ENCODE peak calls at places on chromosomes 1 and 21, in ten cellular contexts. One of them, this sample, is unnamed.

GRCh38 chr1:92478393-92478792 is 8.3 kb downstream of the GFI1 start:
- DNase-seq in MCF 10A: peak
- DNase-seq in cardiac muscle cell: no peak
- DNase-seq in upper lobe of right lung: no peak
- DNase-seq in transverse colon: no peak
- DNase-seq in Calu3: no peak
- DNase-seq in colonic mucosa: no peak
- DNase-seq in omental fat pad: no peak
- DNase-seq in HL-60: no peak
- DNase-seq in ascending aorta: no peak
- DNase-seq in this sample: no peak

GRCh38 chr1:232383455-232384074 is 246.4 kb downstream of the SIPA1L2 start:
- DNase-seq in Calu3: no peak
- DNase-seq in cardiac muscle cell: no peak
- DNase-seq in upper lobe of right lung: no peak
- DNase-seq in MCF 10A: peak
- DNase-seq in colonic mucosa: no peak
- DNase-seq in ascending aorta: no peak
- DNase-seq in transverse colon: no peak
- DNase-seq in omental fat pad: no peak
- DNase-seq in HL-60: no peak
- DNase-seq in this sample: no peak

GRCh38 chr1:3222042-3222692 is 153.2 kb downstream of the PRDM16 start:
- DNase-seq in transverse colon: peak
- DNase-seq in MCF 10A: no peak
- DNase-seq in colonic mucosa: peak
- DNase-seq in cardiac muscle cell: peak
- DNase-seq in ascending aorta: no peak
- DNase-seq in upper lobe of right lung: peak
- DNase-seq in HL-60: no peak
- DNase-seq in omental fat pad: no peak
- DNase-seq in Calu3: no peak
- DNase-seq in this sample: no peak

GRCh38 chr1:37797750-37798345 is 4.2 kb downstream of the MANEAL start:
- DNase-seq in omental fat pad: no peak
- DNase-seq in upper lobe of right lung: peak
- DNase-seq in MCF 10A: peak
- DNase-seq in HL-60: no peak
- DNase-seq in ascending aorta: no peak
- DNase-seq in colonic mucosa: no peak
- DNase-seq in transverse colon: no peak
- DNase-seq in Calu3: no peak
- DNase-seq in cardiac muscle cell: no peak
- DNase-seq in this sample: no peak

GRCh38 chr21:39518055-39518844 is 66.5 kb downstream of the SH3BGR start:
- DNase-seq in Calu3: peak
- DNase-seq in MCF 10A: peak
- DNase-seq in cardiac muscle cell: peak
- DNase-seq in upper lobe of right lung: no peak
- DNase-seq in ascending aorta: no peak
- DNase-seq in HL-60: peak
- DNase-seq in omental fat pad: no peak
- DNase-seq in transverse colon: peak
- DNase-seq in colonic mucosa: peak
- DNase-seq in this sample: no peak

GRCh38 chr1:156746716-156747631 is 4.5 kb downstream of the HDGF start:
- DNase-seq in MCF 10A: peak
- DNase-seq in HL-60: peak
- DNase-seq in Calu3: peak
- DNase-seq in ascending aorta: peak
- DNase-seq in colonic mucosa: peak
- DNase-seq in upper lobe of right lung: peak
- DNase-seq in transverse colon: peak
- DNase-seq in cardiac muscle cell: peak
- DNase-seq in omental fat pad: peak
- DNase-seq in this sample: peak

GRCh38 chr1:32272557-32273388 is 19.1 kb upstream of the HDAC1 start:
- DNase-seq in colonic mucosa: no peak
- DNase-seq in HL-60: no peak
- DNase-seq in cardiac muscle cell: no peak
- DNase-seq in ascending aorta: no peak
- DNase-seq in transverse colon: no peak
- DNase-seq in Calu3: no peak
- DNase-seq in upper lobe of right lung: no peak
- DNase-seq in omental fat pad: no peak
- DNase-seq in MCF 10A: no peak
- DNase-seq in this sample: no peak

GRCh38 chr21:16084776-16085364 is 355.1 kb downstream of the USP25 start:
- DNase-seq in cardiac muscle cell: no peak
- DNase-seq in upper lobe of right lung: no peak
- DNase-seq in Calu3: no peak
- DNase-seq in colonic mucosa: no peak
- DNase-seq in ascending aorta: peak
- DNase-seq in transverse colon: no peak
- DNase-seq in omental fat pad: no peak
- DNase-seq in HL-60: no peak
- DNase-seq in MCF 10A: peak
- DNase-seq in this sample: no peak

GRCh38 chr1:152776361-152776760 is 1.4 kb downstream of the LCE1F start:
- DNase-seq in cardiac muscle cell: no peak
- DNase-seq in colonic mucosa: no peak
- DNase-seq in omental fat pad: no peak
- DNase-seq in HL-60: no peak
- DNase-seq in upper lobe of right lung: no peak
- DNase-seq in MCF 10A: no peak
- DNase-seq in transverse colon: no peak
- DNase-seq in Calu3: no peak
- DNase-seq in ascending aorta: no peak
- DNase-seq in this sample: no peak

GRCh38 chr1:59029366-59029765 is 245.5 kb upstream of the JUN start:
- DNase-seq in ascending aorta: peak
- DNase-seq in colonic mucosa: no peak
- DNase-seq in transverse colon: no peak
- DNase-seq in cardiac muscle cell: no peak
- DNase-seq in MCF 10A: no peak
- DNase-seq in HL-60: no peak
- DNase-seq in omental fat pad: no peak
- DNase-seq in Calu3: no peak
- DNase-seq in upper lobe of right lung: no peak
- DNase-seq in this sample: no peak

GRCh38 chr1:240912821-240913220 is 300.9 kb upstream of the GREM2 start:
- DNase-seq in ascending aorta: no peak
- DNase-seq in transverse colon: no peak
- DNase-seq in omental fat pad: no peak
- DNase-seq in Calu3: no peak
- DNase-seq in cardiac muscle cell: no peak
- DNase-seq in upper lobe of right lung: no peak
- DNase-seq in HL-60: no peak
- DNase-seq in colonic mucosa: no peak
- DNase-seq in MCF 10A: no peak
- DNase-seq in this sample: no peak

GRCh38 chr1:182041615-182042014 is 19.9 kb downstream of the ZNF648 start:
- DNase-seq in cardiac muscle cell: no peak
- DNase-seq in MCF 10A: peak
- DNase-seq in HL-60: peak
- DNase-seq in transverse colon: no peak
- DNase-seq in upper lobe of right lung: no peak
- DNase-seq in colonic mucosa: no peak
- DNase-seq in ascending aorta: no peak
- DNase-seq in omental fat pad: no peak
- DNase-seq in Calu3: no peak
- DNase-seq in this sample: no peak

GRCh38 chr1:9437931-9438330 is 101.3 kb upstream of the SLC25A33 start:
- DNase-seq in MCF 10A: peak
- DNase-seq in upper lobe of right lung: no peak
- DNase-seq in HL-60: no peak
- DNase-seq in colonic mucosa: peak
- DNase-seq in Calu3: no peak
- DNase-seq in transverse colon: peak
- DNase-seq in cardiac muscle cell: no peak
- DNase-seq in ascending aorta: peak
- DNase-seq in omental fat pad: no peak
- DNase-seq in this sample: no peak

GRCh38 chr1:208510192-208510952 is 266.2 kb upstream of the PLXNA2 start:
- DNase-seq in colonic mucosa: no peak
- DNase-seq in cardiac muscle cell: no peak
- DNase-seq in Calu3: no peak
- DNase-seq in HL-60: no peak
- DNase-seq in ascending aorta: no peak
- DNase-seq in omental fat pad: no peak
- DNase-seq in transverse colon: no peak
- DNase-seq in upper lobe of right lung: no peak
- DNase-seq in MCF 10A: peak
- DNase-seq in this sample: no peak

GRCh38 chr1:85074365-85074964 is 26.2 kb upstream of the MCOLN3 start:
- DNase-seq in HL-60: no peak
- DNase-seq in upper lobe of right lung: no peak
- DNase-seq in cardiac muscle cell: no peak
- DNase-seq in omental fat pad: no peak
- DNase-seq in MCF 10A: no peak
- DNase-seq in transverse colon: no peak
- DNase-seq in ascending aorta: no peak
- DNase-seq in colonic mucosa: no peak
- DNase-seq in Calu3: no peak
- DNase-seq in this sample: no peak

GRCh38 chr1:85078903-85079302 is 30.6 kb upstream of the MCOLN3 start:
- DNase-seq in upper lobe of right lung: no peak
- DNase-seq in HL-60: no peak
- DNase-seq in colonic mucosa: no peak
- DNase-seq in transverse colon: no peak
- DNase-seq in cardiac muscle cell: peak
- DNase-seq in omental fat pad: no peak
- DNase-seq in ascending aorta: no peak
- DNase-seq in Calu3: no peak
- DNase-seq in MCF 10A: peak
- DNase-seq in this sample: no peak
- TF ChIP-seq CTCF in upper lobe of right lung: peak
- TF ChIP-seq CTCF in HL-60: no peak
- TF ChIP-seq CTCF in colonic mucosa: no peak
- TF ChIP-seq CTCF in transverse colon: no peak
- TF ChIP-seq CTCF in cardiac muscle cell: peak
- TF ChIP-seq CTCF in omental fat pad: no peak
- TF ChIP-seq CTCF in ascending aorta: peak
- TF ChIP-seq CTCF in Calu3: no peak
- TF ChIP-seq CTCF in MCF 10A: no peak
- TF ChIP-seq CTCF in this sample: peak

GRCh38 chr1:40722622-40723021 is 31.1 kb downstream of the NFYC start:
- DNase-seq in cardiac muscle cell: no peak
- DNase-seq in Calu3: no peak
- DNase-seq in HL-60: no peak
- DNase-seq in upper lobe of right lung: no peak
- DNase-seq in MCF 10A: no peak
- DNase-seq in ascending aorta: no peak
- DNase-seq in colonic mucosa: no peak
- DNase-seq in omental fat pad: no peak
- DNase-seq in transverse colon: no peak
- DNase-seq in this sample: no peak
- TF ChIP-seq CTCF in cardiac muscle cell: no peak
- TF ChIP-seq CTCF in Calu3: no peak
- TF ChIP-seq CTCF in HL-60: no peak
- TF ChIP-seq CTCF in upper lobe of right lung: no peak
- TF ChIP-seq CTCF in MCF 10A: no peak
- TF ChIP-seq CTCF in ascending aorta: no peak
- TF ChIP-seq CTCF in colonic mucosa: no peak
- TF ChIP-seq CTCF in omental fat pad: no peak
- TF ChIP-seq CTCF in transverse colon: no peak
- TF ChIP-seq CTCF in this sample: no peak

DNA sequence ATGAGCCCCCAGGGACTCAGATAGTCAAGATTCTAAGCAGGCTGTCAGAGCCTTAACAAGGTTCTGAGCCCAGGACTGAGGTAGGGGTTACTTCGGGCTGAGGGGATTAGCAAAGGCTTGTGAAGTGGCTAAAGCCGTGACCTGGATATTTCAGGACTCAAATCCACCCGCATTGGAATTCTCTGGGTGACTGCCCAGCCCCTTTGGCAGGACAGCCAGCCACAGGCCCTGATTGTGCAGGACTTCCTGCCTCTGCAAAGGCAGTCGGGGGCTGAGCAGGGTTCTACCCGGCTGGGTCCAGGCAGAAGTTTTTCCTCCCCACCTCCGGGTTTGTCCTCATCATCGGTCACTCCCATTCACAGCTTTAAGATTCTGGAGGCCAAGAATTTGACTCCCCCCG is at the start of gene PLA2G5:
- DNase-seq in colonic mucosa: peak
- DNase-seq in HL-60: no peak
- DNase-seq in Calu3: no peak
- DNase-seq in omental fat pad: no peak
- DNase-seq in MCF 10A: no peak
- DNase-seq in transverse colon: peak
- DNase-seq in ascending aorta: peak
- DNase-seq in upper lobe of right lung: no peak
- DNase-seq in cardiac muscle cell: peak
- DNase-seq in this sample: no peak
- TF ChIP-seq CTCF in colonic mucosa: no peak
- TF ChIP-seq CTCF in HL-60: no peak
- TF ChIP-seq CTCF in Calu3: no peak
- TF ChIP-seq CTCF in omental fat pad: no peak
- TF ChIP-seq CTCF in MCF 10A: no peak
- TF ChIP-seq CTCF in transverse colon: no peak
- TF ChIP-seq CTCF in ascending aorta: no peak
- TF ChIP-seq CTCF in upper lobe of right lung: no peak
- TF ChIP-seq CTCF in cardiac muscle cell: no peak
- TF ChIP-seq CTCF in this sample: no peak

GRCh38 chr1:28236656-28237331 is 870 bp downstream of the ATP5IF1 start:
- DNase-seq in MCF 10A: no peak
- DNase-seq in ascending aorta: no peak
- DNase-seq in Calu3: no peak
- DNase-seq in omental fat pad: no peak
- DNase-seq in upper lobe of right lung: no peak
- DNase-seq in HL-60: no peak
- DNase-seq in cardiac muscle cell: no peak
- DNase-seq in transverse colon: no peak
- DNase-seq in colonic mucosa: no peak
- DNase-seq in this sample: no peak

GRCh38 chr1:28232558-28233263 is at the start of gene DNAJC8:
- DNase-seq in transverse colon: peak
- DNase-seq in omental fat pad: peak
- DNase-seq in HL-60: peak
- DNase-seq in MCF 10A: peak
- DNase-seq in cardiac muscle cell: peak
- DNase-seq in Calu3: peak
- DNase-seq in upper lobe of right lung: peak
- DNase-seq in colonic mucosa: peak
- DNase-seq in ascending aorta: peak
- DNase-seq in this sample: peak

GRCh38 chr1:28229089-28229488 is 3.7 kb downstream of the DNAJC8 start:
- DNase-seq in ascending aorta: no peak
- DNase-seq in HL-60: no peak
- DNase-seq in Calu3: no peak
- DNase-seq in cardiac muscle cell: no peak
- DNase-seq in transverse colon: no peak
- DNase-seq in omental fat pad: no peak
- DNase-seq in upper lobe of right lung: no peak
- DNase-seq in MCF 10A: no peak
- DNase-seq in colonic mucosa: no peak
- DNase-seq in this sample: no peak

GRCh38 chr1:28235746-28236655 is at the start of gene ATP5IF1:
- DNase-seq in ascending aorta: peak
- DNase-seq in Calu3: peak
- DNase-seq in colonic mucosa: peak
- DNase-seq in omental fat pad: peak
- DNase-seq in transverse colon: peak
- DNase-seq in cardiac muscle cell: peak
- DNase-seq in HL-60: peak
- DNase-seq in MCF 10A: peak
- DNase-seq in upper lobe of right lung: peak
- DNase-seq in this sample: peak

GRCh38 chr1:28233264-28233606 is 406 bp upstream of the DNAJC8 start:
- DNase-seq in HL-60: no peak
- DNase-seq in cardiac muscle cell: no peak
- DNase-seq in ascending aorta: no peak
- DNase-seq in omental fat pad: no peak
- DNase-seq in upper lobe of right lung: no peak
- DNase-seq in transverse colon: no peak
- DNase-seq in Calu3: no peak
- DNase-seq in colonic mucosa: no peak
- DNase-seq in MCF 10A: no peak
- DNase-seq in this sample: no peak
- TF ChIP-seq CTCF in HL-60: no peak
- TF ChIP-seq CTCF in cardiac muscle cell: no peak
- TF ChIP-seq CTCF in ascending aorta: no peak
- TF ChIP-seq CTCF in omental fat pad: no peak
- TF ChIP-seq CTCF in upper lobe of right lung: no peak
- TF ChIP-seq CTCF in transverse colon: no peak
- TF ChIP-seq CTCF in Calu3: no peak
- TF ChIP-seq CTCF in colonic mucosa: no peak
- TF ChIP-seq CTCF in MCF 10A: no peak
- TF ChIP-seq CTCF in this sample: no peak

This sample was measured in type B pancreatic cell.